ENCODE peak calls at places on chromosomes 4 and X, in six cellular contexts. W is AG20443; Z is ureter; J is tibial artery; U is endothelial cell; T is stimulated activated CD8-positive, alpha-beta memory T cell treated with anti-CD3 and anti-CD28 coated beads, Interleukin-4, amount 100 ng/mL, for 24 hours. V is an unnamed sample.

GRCh38 chr4:83285022-83285387 is 407 bp upstream of the COQ2 start:
- DNase-seq in T (no peak), Z (no peak), J (peak), W (peak), U (peak), V (peak)

GRCh38 chr4:878796-879729 is 53.1 kb downstream of the GAK start:
- DNase-seq in Z (no peak), J (no peak), U (no peak), W (no peak), T (no peak), V (no peak)

GRCh38 chr4:108783666-108784463 is 21.0 kb upstream of the ETNPPL start:
- DNase-seq in Z (no peak), U (no peak), W (no peak), T (no peak), J (no peak), V (peak)

GRCh38 chr4:124386163-124386562 is 326.4 kb downstream of the ANKRD50 start:
- DNase-seq in U (no peak), J (no peak), W (no peak), T (no peak), Z (no peak), V (peak)

GRCh38 chr4:145480257-145480656 is 1.4 kb upstream of the SMAD1 start:
- DNase-seq in U (no peak), T (no peak), W (no peak), J (no peak), Z (no peak), V (no peak)

GRCh38 chr4:105677689-105678088 is 30.8 kb downstream of the INTS12 start:
- DNase-seq in W (no peak), U (no peak), Z (no peak), T (no peak), J (no peak), V (peak)

GRCh38 chrX:77426811-77427210 is 20.4 kb upstream of the FGF16 start:
- DNase-seq in Z (no peak), T (no peak), U (no peak), J (no peak), W (peak), V (peak)

GRCh38 chr4:70739496-70740337 is 18.0 kb downstream of the RUFY3 start:
- DNase-seq in U (no peak), Z (no peak), J (no peak), W (no peak), T (no peak), V (no peak)

GRCh38 chr4:1153567-1154090 is 18.8 kb downstream of the SPON2 start:
- DNase-seq in J (no peak), W (no peak), U (no peak), T (no peak), Z (no peak), V (no peak)

GRCh38 chr4:25921922-25922321 is 7.9 kb downstream of the SMIM20 start:
- DNase-seq in U (no peak), T (no peak), Z (no peak), W (no peak), J (no peak), V (no peak)

GRCh38 chr4:172982151-172982590 is 186.4 kb upstream of the GALNT7 start:
- DNase-seq in Z (peak), W (peak), J (peak), U (no peak), T (no peak), V (peak)

V was measured in M059J.